ENCODE peak calls at places on chromosomes 16 and 17, in ten cellular contexts. R is left ventricle myocardium inferior; O is cardiac muscle cell; C is BJ; K is GM06990; X is CD8-positive, alpha-beta T cell; D is kidney epithelial cell; I is RWPE1; F is prostate gland; P is AG09309. Q is an unnamed sample.

GRCh38 chr16:13113786-13114185 is 212.4 kb downstream of the SHISA9 start:
- DNase-seq in P (no peak), O (no peak), D (no peak), F (no peak), X (no peak), R (no peak), C (no peak), K (no peak), I (no peak), Q (no peak)

GRCh38 chr17:333626-334396 is 18.8 kb downstream of the RPH3AL start:
- DNase-seq in K (no peak), X (no peak), P (no peak), O (peak; percentile 86), C (no peak), R (peak; percentile 83), D (no peak), F (no peak), I (no peak), Q (peak; percentile 38)

GRCh38 chr17:63337579-63337978 is 108.5 kb downstream of the CYB561 start:
- DNase-seq in R (no peak), O (no peak), I (no peak), C (no peak), D (no peak), P (no peak), X (no peak), F (no peak), K (no peak), Q (no peak)

GRCh38 chr17:68605914-68606313 is 4.7 kb upstream of the FAM20A start:
- DNase-seq in P (no peak), K (no peak), D (no peak), F (no peak), C (no peak), I (no peak), O (no peak), X (no peak), R (no peak), Q (no peak)

GRCh38 chr17:68821860-68822693 is 133.1 kb downstream of the ABCA8 start:
- DNase-seq in O (peak; percentile 67), X (no peak), P (peak; percentile 62), I (peak; percentile 90), F (no peak), D (peak; percentile 86), R (no peak), C (peak; percentile 71), K (no peak), Q (no peak)

GRCh38 chr17:21295036-21295952 is 10.8 kb downstream of the MAP2K3 start:
- DNase-seq in K (no peak), D (no peak), P (no peak), I (no peak), X (no peak), C (no peak), R (peak; percentile 80), O (no peak), F (no peak), Q (no peak)

GRCh38 chr16:50245417-50246298 is 20.7 kb upstream of the ADCY7 start:
- DNase-seq in P (no peak), F (no peak), R (no peak), K (peak; percentile 52), C (no peak), D (no peak), I (peak; percentile 95), X (peak; percentile 56), O (peak; percentile 77), Q (no peak)

GRCh38 chr16:54648575-54648974 is 282.1 kb upstream of the IRX5 start:
- DNase-seq in K (no peak), I (no peak), O (no peak), P (no peak), R (no peak), C (no peak), X (no peak), D (no peak), F (no peak), Q (no peak)

GRCh38 chr17:83152745-83153611 is 73.6 kb downstream of the METRNL start:
- DNase-seq in F (no peak), R (peak; percentile 69), O (no peak), I (no peak), K (no peak), D (no peak), C (no peak), X (no peak), P (no peak), Q (no peak)

GRCh38 chr17:34252890-34253525 is 2.1 kb upstream of the CCL2 start:
- DNase-seq in I (no peak), R (no peak), P (peak; percentile 61), F (no peak), D (no peak), C (no peak), X (no peak), K (no peak), O (no peak), Q (no peak)

GRCh38 chr16:69187891-69188451 is 1.0 kb downstream of the SNTB2 start:
- DNase-seq in R (peak; percentile 44), X (peak; percentile 34), C (no peak), I (peak; percentile 45), K (no peak), F (peak; percentile 48), O (peak; percentile 66), D (no peak), P (no peak), Q (peak; percentile 30)

GRCh38 chr17:44350733-44351226 is 5.7 kb downstream of the GRN start:
- DNase-seq in X (peak; percentile 77), I (peak; percentile 64), P (no peak), O (peak; percentile 77), D (no peak), K (peak; percentile 64), F (peak; percentile 41), R (peak; percentile 69), C (no peak), Q (peak; percentile 82)
- TF ChIP-seq CTCF in X (peak; percentile 72), I (peak; percentile 84), P (peak; percentile 85), O (peak; percentile 75), D (peak; percentile 92), K (peak; percentile 96), F (peak; percentile 36), R (peak; percentile 82), C (peak; percentile 85), Q (peak; percentile 84)

GRCh38 chr16:46688657-46689491 is at the start of gene VPS35:
- DNase-seq in C (peak; percentile 88), R (peak; percentile 100), K (peak; percentile 99), P (peak; percentile 96), O (peak; percentile 100), X (peak; percentile 100), I (peak; percentile 98), F (peak; percentile 100), D (peak; percentile 88), Q (peak; percentile 99)

GRCh38 chr16:46690281-46691178 is 1.1 kb downstream of the ORC6 start:
- DNase-seq in C (no peak), O (peak; percentile 21), K (no peak), X (no peak), I (no peak), D (no peak), F (no peak), R (no peak), P (no peak), Q (no peak)

GRCh38 chr16:46691720-46692119 is 2.3 kb downstream of the ORC6 start:
- DNase-seq in O (no peak), P (no peak), D (no peak), X (no peak), K (no peak), C (no peak), R (no peak), F (no peak), I (no peak), Q (no peak)

GRCh38 chr16:46688101-46688656 is 799 bp downstream of the VPS35 start:
- DNase-seq in D (no peak), R (peak; percentile 25), O (no peak), C (no peak), X (no peak), K (no peak), P (no peak), F (peak; percentile 32), I (no peak), Q (no peak)

DNA sequence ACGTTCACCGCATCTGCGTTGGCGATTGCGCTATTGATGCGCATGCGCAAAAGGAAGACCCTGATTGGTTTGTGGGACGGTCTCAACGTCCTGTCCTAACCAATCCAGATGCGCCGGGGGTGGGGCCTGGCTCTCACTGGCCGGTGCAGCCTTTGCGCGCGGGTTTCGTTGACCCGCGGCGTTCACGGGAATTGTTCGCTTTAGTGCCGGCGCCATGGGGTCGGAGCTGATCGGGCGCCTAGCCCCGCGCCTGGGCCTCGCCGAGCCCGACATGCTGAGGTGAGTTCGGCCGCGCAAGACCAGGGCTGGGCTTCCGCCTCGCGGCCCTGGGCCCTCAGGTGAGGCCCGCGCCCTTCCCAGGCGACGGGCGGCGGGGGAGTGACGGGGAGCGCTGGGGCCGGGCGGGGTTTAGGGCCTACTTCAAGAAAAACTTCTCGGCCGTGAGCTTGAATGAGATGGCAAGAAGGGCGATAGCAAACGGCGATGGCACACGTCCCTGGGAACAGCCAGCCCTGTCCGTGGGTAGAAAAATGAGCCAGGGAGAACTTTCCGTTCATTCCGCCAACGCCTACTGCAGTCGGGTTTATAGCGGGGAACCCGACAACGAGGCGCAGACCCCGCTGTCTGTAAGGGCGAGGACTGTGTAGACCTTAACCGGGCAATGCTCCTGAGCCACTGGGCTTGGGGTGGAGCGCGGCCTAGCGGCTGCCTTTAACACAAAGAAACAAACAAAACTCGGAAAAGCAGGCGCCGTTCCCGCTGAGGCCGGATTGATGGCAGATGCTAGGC is at the start of gene ORC6:
- DNase-seq in O (peak; percentile 98), F (peak; percentile 98), K (no peak), C (no peak), I (peak; percentile 98), D (peak; percentile 74), X (peak; percentile 97), P (peak; percentile 82), R (peak; percentile 98), Q (peak; percentile 96)
- TF ChIP-seq CTCF in O (peak; percentile 58), F (no peak), K (peak; percentile 78), C (peak; percentile 71), I (peak; percentile 73), D (peak; percentile 67), X (peak; percentile 45), P (peak; percentile 68), R (no peak), Q (peak; percentile 60)

DNA sequence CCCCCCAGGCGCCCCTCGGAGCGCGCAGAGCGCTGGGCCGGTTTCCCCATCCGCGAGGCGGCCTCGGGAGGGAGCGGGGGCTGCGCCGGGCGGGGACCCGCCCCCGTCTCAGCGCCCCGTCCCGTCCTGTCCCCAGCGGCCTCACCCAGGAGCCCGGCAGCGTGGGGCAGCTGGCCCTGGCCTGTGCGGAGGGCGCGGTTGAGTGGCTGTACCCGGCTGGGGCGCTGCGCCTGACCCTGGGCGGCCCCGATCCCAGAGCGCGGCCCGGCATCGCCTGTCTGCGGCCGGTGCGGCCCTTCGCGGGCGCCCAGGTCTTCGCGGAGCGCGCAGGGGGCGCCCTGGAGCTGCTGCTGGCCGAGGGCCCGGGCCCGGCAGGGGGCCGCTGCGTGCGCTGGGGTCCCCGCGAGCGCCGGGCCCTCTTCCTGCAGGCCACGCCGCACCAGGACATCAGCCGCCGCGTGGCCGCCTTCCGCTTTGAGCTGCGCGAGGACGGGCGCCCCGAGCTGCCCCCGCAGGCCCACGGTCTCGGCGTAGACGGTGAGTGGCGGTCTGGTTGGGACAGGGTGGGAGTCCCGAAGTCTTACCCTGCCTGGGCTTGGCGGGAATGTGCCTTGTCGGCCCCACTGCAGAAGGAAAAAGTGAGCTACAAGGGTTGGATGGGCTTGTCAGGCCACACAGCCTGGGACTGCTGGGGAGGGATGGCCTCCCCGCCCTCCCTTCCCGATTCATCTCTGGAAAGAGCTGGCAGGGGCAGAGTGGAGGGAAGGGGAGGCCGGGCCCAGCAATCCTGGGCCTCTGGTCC is 731 bp downstream of the METRN start:
- DNase-seq in O (peak; percentile 79), X (no peak), K (no peak), F (no peak), I (no peak), C (no peak), D (no peak), R (no peak), P (no peak), Q (no peak)
- TF ChIP-seq CTCF in O (peak; percentile 5), X (no peak), K (no peak), F (no peak), I (peak; percentile 54), C (no peak), D (no peak), R (no peak), P (peak; percentile 2), Q (peak; percentile 14)

GRCh38 chr16:68070811-68071546 is 14.2 kb upstream of the NFATC3 start:
- DNase-seq in R (no peak), O (no peak), C (no peak), K (no peak), X (no peak), P (no peak), I (no peak), D (no peak), F (no peak), Q (no peak)
- TF ChIP-seq CTCF in R (no peak), O (no peak), C (no peak), K (peak; percentile 16), X (no peak), P (no peak), I (no peak), D (no peak), F (no peak), Q (no peak)

Q was measured in neural crest cell.